ENCODE peak calls at places on chromosomes 7 and 10, in ten cellular contexts. One of them, this sample, is unnamed.

GRCh38 chr10:29304259-29305030 is 15.6 kb downstream of the LYZL1 start:
- DNase-seq in cardiac muscle cell: peak; percentile 81
- DNase-seq in GM12865: peak; percentile 69
- DNase-seq in stimulated activated CD8-positive, alpha-beta memory T cell treated with anti-CD3 and anti-CD28 coated beads, Interleukin-2, amount 100 ng/mL, for 1 hour: no peak
- DNase-seq in PC-3: peak; percentile 74
- DNase-seq in Right ventricle myocardium superior: peak; percentile 52
- DNase-seq in iris pigment epithelial cell: peak; percentile 70
- DNase-seq in NCI-H345: peak; percentile 77
- DNase-seq in effector CD8-positive, alpha-beta T cell: no peak
- DNase-seq in MV-4-11: peak; percentile 53
- DNase-seq in this sample: peak; percentile 58

GRCh38 chr7:128946936-128947830 is 9.5 kb downstream of the IRF5 start:
- DNase-seq in cardiac muscle cell: no peak
- DNase-seq in GM12865: peak; percentile 43
- DNase-seq in stimulated activated CD8-positive, alpha-beta memory T cell treated with anti-CD3 and anti-CD28 coated beads, Interleukin-2, amount 100 ng/mL, for 1 hour: no peak
- DNase-seq in PC-3: no peak
- DNase-seq in Right ventricle myocardium superior: no peak
- DNase-seq in iris pigment epithelial cell: no peak
- DNase-seq in NCI-H345: no peak
- DNase-seq in effector CD8-positive, alpha-beta T cell: no peak
- DNase-seq in MV-4-11: peak; percentile 5
- DNase-seq in this sample: peak; percentile 48

GRCh38 chr7:128891110-128891941 is 19.2 kb downstream of the KCP start:
- DNase-seq in cardiac muscle cell: no peak
- DNase-seq in GM12865: no peak
- DNase-seq in stimulated activated CD8-positive, alpha-beta memory T cell treated with anti-CD3 and anti-CD28 coated beads, Interleukin-2, amount 100 ng/mL, for 1 hour: no peak
- DNase-seq in PC-3: peak; percentile 56
- DNase-seq in Right ventricle myocardium superior: peak; percentile 41
- DNase-seq in iris pigment epithelial cell: no peak
- DNase-seq in NCI-H345: peak; percentile 63
- DNase-seq in effector CD8-positive, alpha-beta T cell: no peak
- DNase-seq in MV-4-11: no peak
- DNase-seq in this sample: no peak

GRCh38 chr10:43120116-43120947 is 17.9 kb upstream of the CSGALNACT2 start:
- DNase-seq in cardiac muscle cell: no peak
- DNase-seq in GM12865: no peak
- DNase-seq in stimulated activated CD8-positive, alpha-beta memory T cell treated with anti-CD3 and anti-CD28 coated beads, Interleukin-2, amount 100 ng/mL, for 1 hour: no peak
- DNase-seq in PC-3: no peak
- DNase-seq in Right ventricle myocardium superior: no peak
- DNase-seq in iris pigment epithelial cell: no peak
- DNase-seq in NCI-H345: no peak
- DNase-seq in effector CD8-positive, alpha-beta T cell: no peak
- DNase-seq in MV-4-11: no peak
- DNase-seq in this sample: no peak

GRCh38 chr10:59079386-59080226 is 96.8 kb upstream of the PHYHIPL start:
- DNase-seq in cardiac muscle cell: no peak
- DNase-seq in GM12865: no peak
- DNase-seq in stimulated activated CD8-positive, alpha-beta memory T cell treated with anti-CD3 and anti-CD28 coated beads, Interleukin-2, amount 100 ng/mL, for 1 hour: no peak
- DNase-seq in PC-3: peak; percentile 52
- DNase-seq in Right ventricle myocardium superior: no peak
- DNase-seq in iris pigment epithelial cell: peak; percentile 75
- DNase-seq in NCI-H345: no peak
- DNase-seq in effector CD8-positive, alpha-beta T cell: no peak
- DNase-seq in MV-4-11: no peak
- DNase-seq in this sample: no peak

GRCh38 chr10:60490013-60490412 is 100.3 kb upstream of the ANK3 start:
- DNase-seq in cardiac muscle cell: no peak
- DNase-seq in GM12865: no peak
- DNase-seq in stimulated activated CD8-positive, alpha-beta memory T cell treated with anti-CD3 and anti-CD28 coated beads, Interleukin-2, amount 100 ng/mL, for 1 hour: no peak
- DNase-seq in PC-3: no peak
- DNase-seq in Right ventricle myocardium superior: no peak
- DNase-seq in iris pigment epithelial cell: peak; percentile 58
- DNase-seq in NCI-H345: no peak
- DNase-seq in effector CD8-positive, alpha-beta T cell: no peak
- DNase-seq in MV-4-11: no peak
- DNase-seq in this sample: no peak

GRCh38 chr10:61974611-61975010 is 73.1 kb downstream of the ARID5B start:
- DNase-seq in cardiac muscle cell: peak; percentile 40
- DNase-seq in GM12865: peak; percentile 77
- DNase-seq in stimulated activated CD8-positive, alpha-beta memory T cell treated with anti-CD3 and anti-CD28 coated beads, Interleukin-2, amount 100 ng/mL, for 1 hour: no peak
- DNase-seq in PC-3: peak; percentile 68
- DNase-seq in Right ventricle myocardium superior: peak; percentile 73
- DNase-seq in iris pigment epithelial cell: peak; percentile 78
- DNase-seq in NCI-H345: peak; percentile 19
- DNase-seq in effector CD8-positive, alpha-beta T cell: no peak
- DNase-seq in MV-4-11: peak; percentile 29
- DNase-seq in this sample: no peak

GRCh38 chr10:86579883-86580548 is 58.4 kb upstream of the WAPL start:
- DNase-seq in cardiac muscle cell: no peak
- DNase-seq in GM12865: no peak
- DNase-seq in stimulated activated CD8-positive, alpha-beta memory T cell treated with anti-CD3 and anti-CD28 coated beads, Interleukin-2, amount 100 ng/mL, for 1 hour: no peak
- DNase-seq in PC-3: no peak
- DNase-seq in Right ventricle myocardium superior: no peak
- DNase-seq in iris pigment epithelial cell: no peak
- DNase-seq in NCI-H345: no peak
- DNase-seq in effector CD8-positive, alpha-beta T cell: no peak
- DNase-seq in MV-4-11: no peak
- DNase-seq in this sample: no peak

GRCh38 chr7:77580762-77581350 is 43.8 kb downstream of the PTPN12 start:
- DNase-seq in cardiac muscle cell: no peak
- DNase-seq in GM12865: no peak
- DNase-seq in stimulated activated CD8-positive, alpha-beta memory T cell treated with anti-CD3 and anti-CD28 coated beads, Interleukin-2, amount 100 ng/mL, for 1 hour: no peak
- DNase-seq in PC-3: no peak
- DNase-seq in Right ventricle myocardium superior: no peak
- DNase-seq in iris pigment epithelial cell: peak; percentile 54
- DNase-seq in NCI-H345: no peak
- DNase-seq in effector CD8-positive, alpha-beta T cell: no peak
- DNase-seq in MV-4-11: no peak
- DNase-seq in this sample: no peak

GRCh38 chr7:11261470-11261869 is 287.8 kb downstream of the PHF14 start:
- DNase-seq in cardiac muscle cell: no peak
- DNase-seq in GM12865: no peak
- DNase-seq in stimulated activated CD8-positive, alpha-beta memory T cell treated with anti-CD3 and anti-CD28 coated beads, Interleukin-2, amount 100 ng/mL, for 1 hour: no peak
- DNase-seq in PC-3: peak; percentile 90
- DNase-seq in Right ventricle myocardium superior: no peak
- DNase-seq in iris pigment epithelial cell: no peak
- DNase-seq in NCI-H345: peak; percentile 97
- DNase-seq in effector CD8-positive, alpha-beta T cell: no peak
- DNase-seq in MV-4-11: no peak
- DNase-seq in this sample: no peak

GRCh38 chr10:131068760-131069159 is 242.8 kb downstream of the TCERG1L start:
- DNase-seq in cardiac muscle cell: no peak
- DNase-seq in GM12865: no peak
- DNase-seq in stimulated activated CD8-positive, alpha-beta memory T cell treated with anti-CD3 and anti-CD28 coated beads, Interleukin-2, amount 100 ng/mL, for 1 hour: no peak
- DNase-seq in PC-3: no peak
- DNase-seq in Right ventricle myocardium superior: no peak
- DNase-seq in iris pigment epithelial cell: no peak
- DNase-seq in NCI-H345: no peak
- DNase-seq in effector CD8-positive, alpha-beta T cell: no peak
- DNase-seq in MV-4-11: no peak
- DNase-seq in this sample: no peak

GRCh38 chr7:47973739-47974138 is 5.7 kb downstream of the HUS1 start:
- DNase-seq in cardiac muscle cell: no peak
- DNase-seq in GM12865: no peak
- DNase-seq in stimulated activated CD8-positive, alpha-beta memory T cell treated with anti-CD3 and anti-CD28 coated beads, Interleukin-2, amount 100 ng/mL, for 1 hour: no peak
- DNase-seq in PC-3: no peak
- DNase-seq in Right ventricle myocardium superior: no peak
- DNase-seq in iris pigment epithelial cell: no peak
- DNase-seq in NCI-H345: no peak
- DNase-seq in effector CD8-positive, alpha-beta T cell: no peak
- DNase-seq in MV-4-11: no peak
- DNase-seq in this sample: no peak